ENCODE peak calls at places on chromosomes 6 and 20, in six cellular contexts. D is left ventricle myocardium inferior; L is uterus; V is GM20000; B is esophagus squamous epithelium; U is CD4-positive, alpha-beta T cell. P is an unnamed sample.

GRCh38 chr6:31114540-31114876 is at the start of gene PSORS1C1:
- DNase-seq in L (peak; percentile 91), U (no peak), D (peak; percentile 89), B (no peak), V (no peak), P (peak; percentile 98)

GRCh38 chr6:167827588-167828324 is 1.0 kb downstream of the AFDN start:
- DNase-seq in D (peak; percentile 44), U (no peak), B (no peak), L (peak; percentile 50), V (peak; percentile 72), P (no peak)

GRCh38 chr6:144298167-144298671 is 13.1 kb downstream of the UTRN start:
- DNase-seq in B (no peak), U (no peak), D (no peak), V (no peak), L (no peak), P (no peak)

GRCh38 chr6:3229566-3230274 is 2.3 kb upstream of the TUBB2B start:
- DNase-seq in D (no peak), L (no peak), V (peak; percentile 53), U (no peak), B (no peak), P (no peak)

GRCh38 chr6:105932440-105932839 is 153.7 kb upstream of the PRDM1 start:
- DNase-seq in V (no peak), B (no peak), U (no peak), D (no peak), L (no peak), P (peak; percentile 41)

GRCh38 chr20:53613748-53614147 is 20.1 kb upstream of the ZNF217 start:
- DNase-seq in L (no peak), V (no peak), B (no peak), U (no peak), D (no peak), P (no peak)

GRCh38 chr6:170251776-170252571 is 38.9 kb downstream of the DLL1 start:
- DNase-seq in D (no peak), B (no peak), L (no peak), V (no peak), U (no peak), P (no peak)

GRCh38 chr6:81838724-81839425 is 86.4 kb upstream of the TENT5A start:
- DNase-seq in L (no peak), V (no peak), B (no peak), U (no peak), D (no peak), P (no peak)

GRCh38 chr20:50578061-50578777 is 68.0 kb downstream of the PTPN1 start:
- DNase-seq in U (no peak), B (no peak), D (no peak), V (no peak), L (no peak), P (no peak)

GRCh38 chr6:81682238-81682795 is 70.2 kb downstream of the TENT5A start:
- DNase-seq in B (no peak), D (no peak), U (no peak), L (no peak), V (no peak), P (no peak)

GRCh38 chr20:35503281-35503680 is 26.2 kb downstream of the C20orf173 start:
- DNase-seq in V (no peak), L (no peak), B (no peak), D (no peak), U (no peak), P (no peak)

GRCh38 chr20:35504751-35505150 is 24.7 kb downstream of the C20orf173 start:
- DNase-seq in V (no peak), D (no peak), U (no peak), B (no peak), L (no peak), P (no peak)

GRCh38 chr20:35506179-35506578 is 23.3 kb downstream of the C20orf173 start:
- DNase-seq in D (no peak), B (no peak), U (no peak), L (no peak), V (no peak), P (no peak)

GRCh38 chr20:35502352-35502751 is 27.1 kb downstream of the C20orf173 start:
- DNase-seq in U (no peak), V (peak; percentile 67), B (no peak), D (no peak), L (no peak), P (no peak)

DNA sequence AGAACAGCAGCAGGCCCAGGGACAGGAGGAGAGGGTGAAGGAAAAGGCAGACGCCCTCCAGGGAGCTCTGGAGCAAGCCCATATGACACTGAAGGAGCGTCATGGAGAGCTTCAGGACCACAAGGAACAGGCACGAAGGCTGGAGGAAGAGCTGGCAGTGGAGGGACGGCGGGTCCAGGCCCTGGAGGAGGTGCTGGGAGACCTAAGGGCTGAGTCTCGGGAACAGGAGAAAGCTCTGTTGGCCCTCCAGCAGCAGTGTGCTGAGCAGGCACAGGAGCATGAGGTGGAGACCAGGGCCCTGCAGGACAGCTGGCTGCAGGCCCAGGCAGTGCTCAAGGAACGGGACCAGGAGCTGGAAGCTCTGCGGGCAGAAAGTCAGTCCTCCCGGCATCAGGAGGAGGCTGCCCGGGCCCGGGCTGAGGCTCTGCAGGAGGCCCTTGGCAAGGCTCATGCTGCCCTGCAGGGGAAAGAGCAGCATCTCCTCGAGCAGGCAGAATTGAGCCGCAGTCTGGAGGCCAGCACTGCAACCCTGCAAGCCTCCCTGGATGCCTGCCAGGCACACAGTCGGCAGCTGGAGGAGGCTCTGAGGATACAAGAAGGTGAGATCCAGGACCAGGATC is 25.5 kb downstream of the C20orf173 start:
- DNase-seq in D (peak; percentile 38), U (no peak), L (peak; percentile 58), B (no peak), V (no peak), P (no peak)
- TF ChIP-seq CTCF in D (no peak), U (no peak), L (no peak), B (no peak), V (no peak), P (no peak)

DNA sequence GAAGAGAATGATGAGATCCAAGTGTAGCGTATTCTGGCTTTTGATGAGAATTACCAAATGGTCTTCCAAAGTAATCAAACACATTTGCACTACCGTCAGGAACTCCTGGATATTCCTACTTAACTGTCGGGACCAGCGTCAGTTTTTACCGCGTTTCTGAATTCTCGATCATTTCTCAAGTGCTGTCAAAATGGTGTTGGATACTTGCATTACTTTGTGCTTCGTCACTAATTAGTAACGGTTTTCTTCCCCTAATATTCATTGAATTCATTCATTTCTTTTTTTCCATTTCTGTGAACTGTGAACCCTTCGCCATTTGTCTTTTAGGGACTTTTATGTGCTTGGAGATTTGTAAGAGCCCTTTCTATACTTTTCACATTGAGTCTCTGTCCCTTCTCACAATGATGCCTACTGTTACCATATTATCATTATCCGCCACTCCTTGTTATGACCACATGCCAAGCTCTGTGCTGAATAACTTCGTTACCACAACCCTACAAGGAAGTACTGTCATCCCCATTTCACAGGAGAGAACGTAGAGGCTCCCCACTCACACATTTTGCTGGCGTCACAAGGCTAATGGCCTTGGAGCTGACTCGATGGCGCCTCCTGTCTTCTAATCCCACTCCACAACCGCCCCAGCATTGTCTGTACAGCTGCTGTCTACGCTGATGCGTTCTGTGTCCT is 74.2 kb upstream of the QKI start:
- DNase-seq in V (no peak), L (no peak), B (no peak), D (no peak), U (no peak), P (no peak)
- TF ChIP-seq CTCF in V (no peak), L (no peak), B (no peak), D (no peak), U (no peak), P (no peak)

GRCh38 chr20:15862178-15862577 is 711.1 kb downstream of the KIF16B start:
- DNase-seq in L (no peak), U (no peak), B (no peak), D (no peak), V (no peak), P (no peak)

GRCh38 chr20:15867017-15867416 is 706.2 kb downstream of the KIF16B start:
- DNase-seq in D (no peak), B (no peak), L (no peak), U (no peak), V (no peak), P (no peak)

GRCh38 chr20:15863735-15864134 is 709.5 kb downstream of the KIF16B start:
- DNase-seq in B (no peak), L (no peak), V (no peak), U (no peak), D (no peak), P (no peak)

GRCh38 chr20:15865553-15865952 is 707.7 kb downstream of the KIF16B start:
- DNase-seq in D (no peak), V (no peak), U (no peak), L (no peak), B (no peak), P (no peak)

DNA sequence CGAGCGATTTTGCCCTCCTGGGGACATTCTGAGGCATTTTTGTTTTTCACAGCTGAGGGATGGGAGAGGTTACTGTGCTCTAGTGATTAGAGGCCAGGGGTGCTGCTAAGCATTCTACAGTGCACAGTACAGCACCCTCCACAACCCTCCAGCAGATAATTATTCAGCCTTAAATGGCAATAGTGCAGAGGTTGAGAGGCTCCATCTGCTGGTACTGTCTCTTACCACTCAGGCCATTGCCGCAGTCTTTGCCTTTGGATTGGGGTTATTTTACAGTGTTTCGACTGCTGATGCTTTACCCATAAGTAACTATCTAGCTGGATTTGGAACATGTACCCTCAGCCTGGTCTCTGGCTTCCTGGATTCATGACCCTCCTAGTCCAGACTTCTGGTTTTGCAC is 705.3 kb downstream of the KIF16B start:
- DNase-seq in V (no peak), D (no peak), U (no peak), L (no peak), B (no peak), P (peak; percentile 27)
- TF ChIP-seq CTCF in V (no peak), D (no peak), U (no peak), L (no peak), B (no peak), P (peak; percentile 66)

GRCh38 chr6:119979862-119980261 is 630.3 kb upstream of the MAN1A1 start:
- DNase-seq in D (no peak), L (no peak), B (no peak), V (no peak), U (no peak), P (peak; percentile 48)
- TF ChIP-seq CTCF in D (no peak), L (no peak), B (peak; percentile 9), V (no peak), U (no peak), P (peak; percentile 41)

GRCh38 chr6:36130672-36131516 is 581 bp downstream of the MAPK13 start:
- DNase-seq in B (no peak), D (no peak), L (no peak), V (peak; percentile 76), U (peak; percentile 54), P (no peak)
- TF ChIP-seq CTCF in B (no peak), D (no peak), L (no peak), V (no peak), U (peak; percentile 27), P (peak; percentile 5)

GRCh38 chr6:44856495-44856878 is 469.0 kb downstream of the CDC5L start:
- DNase-seq in V (no peak), B (no peak), D (no peak), L (no peak), U (no peak), P (no peak)

GRCh38 chr6:44855562-44856494 is 468.3 kb downstream of the CDC5L start:
- DNase-seq in B (no peak), D (no peak), L (no peak), V (no peak), U (no peak), P (peak; percentile 13)

GRCh38 chr6:44859901-44860410 is 468.2 kb upstream of the RUNX2 start:
- DNase-seq in B (no peak), U (no peak), V (no peak), D (no peak), L (no peak), P (no peak)

GRCh38 chr6:44854712-44855111 is 467.2 kb downstream of the CDC5L start:
- DNase-seq in U (no peak), L (no peak), D (no peak), B (no peak), V (no peak), P (no peak)

GRCh38 chr6:44858998-44859397 is 469.1 kb upstream of the RUNX2 start:
- DNase-seq in L (no peak), B (no peak), U (no peak), D (no peak), V (no peak), P (no peak)
- TF ChIP-seq CTCF in L (no peak), B (no peak), U (no peak), D (no peak), V (no peak), P (no peak)

P was measured in bronchial epithelial cell.